ENCODE peak calls at places on chromosomes 7 and 10, in six cellular contexts. One of them, this sample, is unnamed.
A peak's percentile ranks its signal among the peaks of the same experiment; 100 is the strongest.

GRCh38 chr10:102231357-102232318 is 5.5 kb downstream of the ELOVL3 start:
- DNase-seq in IMR-90: no peak
- DNase-seq in GM12878: no peak
- DNase-seq in H1: no peak
- DNase-seq in HepG2: peak; percentile 38
- DNase-seq in K562: peak; percentile 76
- DNase-seq in this sample: peak; percentile 40

GRCh38 chr7:132034748-132035416 is 478.5 kb upstream of the PODXL start:
- DNase-seq in GM12878: no peak
- DNase-seq in K562: no peak
- DNase-seq in H1: no peak
- DNase-seq in HepG2: no peak
- DNase-seq in IMR-90: no peak
- DNase-seq in this sample: no peak

GRCh38 chr10:101959349-101959916 is 96.5 kb downstream of the ARMH3 start:
- DNase-seq in K562: no peak
- DNase-seq in GM12878: no peak
- DNase-seq in H1: no peak
- DNase-seq in HepG2: no peak
- DNase-seq in IMR-90: no peak
- DNase-seq in this sample: no peak

GRCh38 chr10:133125901-133126300 is 34.1 kb upstream of the KNDC1 start:
- DNase-seq in HepG2: no peak
- DNase-seq in GM12878: no peak
- DNase-seq in IMR-90: no peak
- DNase-seq in H1: no peak
- DNase-seq in K562: no peak
- DNase-seq in this sample: no peak

GRCh38 chr7:68030530-68030929 is 1033.9 kb downstream of the TYW1 start:
- DNase-seq in HepG2: no peak
- DNase-seq in GM12878: no peak
- DNase-seq in H1: no peak
- DNase-seq in K562: no peak
- DNase-seq in IMR-90: no peak
- DNase-seq in this sample: no peak

GRCh38 chr7:99042957-99043356 is 101.0 kb downstream of the SMURF1 start:
- DNase-seq in IMR-90: peak; percentile 15
- DNase-seq in H1: no peak
- DNase-seq in HepG2: peak; percentile 43
- DNase-seq in GM12878: no peak
- DNase-seq in K562: no peak
- DNase-seq in this sample: no peak

GRCh38 chr10:86708783-86709778 is 40.8 kb downstream of the LDB3 start:
- DNase-seq in H1: no peak
- DNase-seq in HepG2: no peak
- DNase-seq in GM12878: no peak
- DNase-seq in K562: no peak
- DNase-seq in IMR-90: no peak
- DNase-seq in this sample: no peak

GRCh38 chr7:143958781-143959180 is 4.1 kb downstream of the OR2F1 start:
- DNase-seq in K562: no peak
- DNase-seq in HepG2: peak; percentile 65
- DNase-seq in H1: no peak
- DNase-seq in IMR-90: peak; percentile 39
- DNase-seq in GM12878: no peak
- DNase-seq in this sample: no peak

GRCh38 chr7:116762951-116763350 is 91.0 kb downstream of the MET start:
- DNase-seq in IMR-90: no peak
- DNase-seq in GM12878: no peak
- DNase-seq in K562: no peak
- DNase-seq in H1: no peak
- DNase-seq in HepG2: no peak
- DNase-seq in this sample: no peak

DNA sequence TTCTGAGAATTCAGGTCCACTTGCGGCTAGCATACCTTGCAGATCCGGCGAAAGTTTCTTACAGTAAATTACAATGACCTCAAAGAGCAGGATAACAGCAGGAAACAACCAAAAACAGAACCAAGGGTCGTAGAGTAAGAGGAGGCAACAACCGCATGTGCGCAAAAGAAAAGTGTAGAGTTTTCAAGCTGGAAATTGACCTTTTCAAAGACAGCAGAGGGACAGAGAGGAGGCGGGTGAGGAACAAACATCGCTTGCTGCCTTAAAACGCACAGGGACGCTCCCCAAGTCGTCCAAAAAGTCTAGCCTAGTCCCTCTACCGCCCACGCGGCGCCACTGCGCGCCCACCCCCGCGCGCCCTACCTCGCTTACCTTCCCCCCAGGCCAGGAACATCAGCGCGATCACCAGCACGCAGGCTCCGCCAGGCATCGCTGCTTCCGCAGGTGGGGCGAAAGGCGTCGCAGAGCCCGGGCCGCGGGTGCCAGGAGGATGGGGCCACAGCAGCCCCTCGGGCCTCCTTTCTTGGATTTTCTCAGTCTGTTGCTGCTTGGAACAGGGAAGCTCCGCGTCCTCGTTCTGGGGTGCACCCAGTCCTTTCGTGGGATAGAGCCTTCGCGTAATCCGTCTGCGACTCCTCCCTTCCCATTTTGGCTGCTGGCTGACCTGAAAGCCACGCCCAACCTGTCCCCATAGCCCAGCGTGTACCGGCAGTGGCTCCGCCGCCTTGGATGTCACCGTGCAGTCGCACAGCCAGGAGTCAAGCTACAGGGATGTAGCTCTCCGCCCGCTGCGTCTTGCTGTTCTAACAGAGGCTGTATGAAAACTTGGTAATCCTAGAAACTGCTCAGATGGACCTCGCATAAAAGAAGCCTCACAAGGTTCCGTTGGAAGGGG is at the start of gene VWDE:
- DNase-seq in GM12878: no peak
- DNase-seq in IMR-90: no peak
- DNase-seq in K562: peak; percentile 81
- DNase-seq in H1: no peak
- DNase-seq in HepG2: no peak
- DNase-seq in this sample: peak; percentile 80
- TF ChIP-seq CEBPB in GM12878: no peak
- TF ChIP-seq CEBPB in IMR-90: no peak
- TF ChIP-seq CEBPB in K562: no peak
- TF ChIP-seq CEBPB in H1: no peak
- TF ChIP-seq CEBPB in HepG2: no peak
- TF ChIP-seq CEBPB in this sample: no peak

GRCh38 chr10:70494536-70494935 is 16.0 kb downstream of the PALD1 start:
- DNase-seq in GM12878: no peak
- DNase-seq in IMR-90: no peak
- DNase-seq in K562: no peak
- DNase-seq in HepG2: no peak
- DNase-seq in H1: no peak
- DNase-seq in this sample: no peak

GRCh38 chr10:70494966-70495365 is 16.4 kb downstream of the PALD1 start:
- DNase-seq in HepG2: no peak
- DNase-seq in GM12878: no peak
- DNase-seq in K562: no peak
- DNase-seq in IMR-90: no peak
- DNase-seq in H1: no peak
- DNase-seq in this sample: no peak

GRCh38 chr10:70497120-70497545 is 18.6 kb downstream of the PALD1 start:
- DNase-seq in K562: no peak
- DNase-seq in IMR-90: no peak
- DNase-seq in H1: no peak
- DNase-seq in HepG2: no peak
- DNase-seq in GM12878: no peak
- DNase-seq in this sample: no peak

GRCh38 chr10:70495691-70496261 is 17.2 kb downstream of the PALD1 start:
- DNase-seq in GM12878: no peak
- DNase-seq in K562: no peak
- DNase-seq in H1: no peak
- DNase-seq in IMR-90: no peak
- DNase-seq in HepG2: no peak
- DNase-seq in this sample: no peak

GRCh38 chr10:70496341-70497119 is 18.0 kb downstream of the PALD1 start:
- DNase-seq in HepG2: no peak
- DNase-seq in IMR-90: no peak
- DNase-seq in K562: no peak
- DNase-seq in H1: no peak
- DNase-seq in GM12878: no peak
- DNase-seq in this sample: no peak
- H3K9ac ChIP-seq in HepG2: no peak overlapping the region
- H3K9ac ChIP-seq in IMR-90: no peak overlapping the region
- H3K9ac ChIP-seq in K562: no peak overlapping the region
- H3K9ac ChIP-seq in H1: no peak overlapping the region
- H3K9ac ChIP-seq in GM12878: no peak overlapping the region
- H3K9ac ChIP-seq in this sample: no peak overlapping the region

DNA sequence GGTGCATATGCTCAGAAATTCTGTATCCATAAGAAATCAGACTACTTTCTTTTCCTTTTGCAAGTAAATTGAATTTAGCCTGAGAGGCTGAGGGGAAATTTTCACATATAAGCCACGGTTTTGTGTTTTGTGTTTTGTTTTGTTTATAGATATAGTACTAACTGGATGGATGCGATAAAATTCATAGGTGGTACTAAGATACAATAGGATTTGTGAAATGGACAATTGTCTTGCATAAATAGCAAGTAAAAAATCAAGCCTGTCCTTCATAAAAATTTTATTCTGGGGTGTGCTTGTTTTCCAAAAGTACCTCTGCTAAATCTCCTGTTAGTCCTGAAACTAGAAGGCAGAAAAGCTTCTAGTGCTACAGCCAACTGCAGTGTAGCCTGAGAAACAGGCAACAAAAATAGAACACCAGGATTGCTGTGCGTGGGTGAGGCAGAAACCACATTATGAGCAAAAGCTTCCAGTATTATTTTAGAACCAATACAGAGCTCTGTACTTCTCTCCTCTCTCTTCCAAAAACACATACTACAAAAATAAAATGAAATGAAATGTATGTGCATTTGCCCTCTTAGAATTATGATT is 634 bp upstream of the HDAC9 start:
- DNase-seq in K562: no peak
- DNase-seq in GM12878: no peak
- DNase-seq in HepG2: no peak
- DNase-seq in H1: no peak
- DNase-seq in IMR-90: peak; percentile 63
- DNase-seq in this sample: no peak
- TF ChIP-seq CEBPB in K562: no peak
- TF ChIP-seq CEBPB in GM12878: no peak
- TF ChIP-seq CEBPB in HepG2: no peak
- TF ChIP-seq CEBPB in H1: no peak
- TF ChIP-seq CEBPB in IMR-90: no peak
- TF ChIP-seq CEBPB in this sample: no peak

GRCh38 chr10:28382520-28383269 is 79.8 kb upstream of the MPP7 start:
- DNase-seq in K562: no peak
- DNase-seq in HepG2: no peak
- DNase-seq in IMR-90: peak; percentile 72
- DNase-seq in H1: no peak
- DNase-seq in GM12878: no peak
- DNase-seq in this sample: no peak
- H3K9ac ChIP-seq in K562: no peak overlapping the region
- H3K9ac ChIP-seq in HepG2: no peak overlapping the region
- H3K9ac ChIP-seq in IMR-90: no peak overlapping the region
- H3K9ac ChIP-seq in H1: no peak overlapping the region
- H3K9ac ChIP-seq in GM12878: no peak overlapping the region
- H3K9ac ChIP-seq in this sample: no peak overlapping the region

DNA sequence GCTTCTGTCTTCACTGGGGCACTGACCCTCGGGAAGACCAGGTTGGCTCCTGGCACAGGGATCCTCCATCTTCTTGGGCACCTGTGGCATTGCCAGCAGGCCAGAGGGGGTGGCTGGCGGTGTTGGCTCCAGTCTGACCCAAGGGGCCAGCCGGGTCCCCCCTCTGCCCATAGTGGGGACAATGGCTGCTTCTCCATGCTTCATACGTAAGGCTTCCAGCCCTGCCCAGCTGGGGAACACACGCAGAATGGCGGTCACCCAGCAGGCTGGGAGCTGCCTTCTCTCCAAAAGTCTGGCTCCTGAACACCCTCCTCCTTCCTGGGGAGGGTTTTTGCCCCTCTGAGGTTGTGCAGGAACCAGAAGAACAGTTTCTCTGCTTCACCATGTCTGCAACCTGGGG is 106.8 kb downstream of the NEURL1 start:
- DNase-seq in HepG2: no peak
- DNase-seq in GM12878: no peak
- DNase-seq in IMR-90: no peak
- DNase-seq in K562: no peak
- DNase-seq in H1: no peak
- DNase-seq in this sample: no peak
- TF ChIP-seq CEBPB in HepG2: no peak
- TF ChIP-seq CEBPB in GM12878: no peak
- TF ChIP-seq CEBPB in IMR-90: no peak
- TF ChIP-seq CEBPB in K562: no peak
- TF ChIP-seq CEBPB in H1: no peak
- TF ChIP-seq CEBPB in this sample: no peak

GRCh38 chr10:88244781-88245350 is 338.3 kb downstream of the RNLS start:
- DNase-seq in IMR-90: no peak
- DNase-seq in K562: no peak
- DNase-seq in H1: no peak
- DNase-seq in HepG2: no peak
- DNase-seq in GM12878: no peak
- DNase-seq in this sample: no peak
- H3K9ac ChIP-seq in IMR-90: no peak overlapping the region
- H3K9ac ChIP-seq in K562: no peak overlapping the region
- H3K9ac ChIP-seq in H1: no peak overlapping the region
- H3K9ac ChIP-seq in HepG2: no peak overlapping the region
- H3K9ac ChIP-seq in GM12878: no peak overlapping the region
- H3K9ac ChIP-seq in this sample: no peak overlapping the region

GRCh38 chr10:7968510-7968909 is 86.0 kb upstream of the GATA3 start:
- DNase-seq in IMR-90: no peak
- DNase-seq in GM12878: no peak
- DNase-seq in K562: no peak
- DNase-seq in H1: no peak
- DNase-seq in HepG2: no peak
- DNase-seq in this sample: no peak

GRCh38 chr10:7969623-7970022 is 84.9 kb upstream of the GATA3 start:
- DNase-seq in IMR-90: no peak
- DNase-seq in GM12878: no peak
- DNase-seq in H1: no peak
- DNase-seq in HepG2: no peak
- DNase-seq in K562: no peak
- DNase-seq in this sample: no peak

GRCh38 chr10:7971949-7972348 is 82.5 kb upstream of the GATA3 start:
- DNase-seq in HepG2: no peak
- DNase-seq in GM12878: no peak
- DNase-seq in K562: no peak
- DNase-seq in H1: no peak
- DNase-seq in IMR-90: no peak
- DNase-seq in this sample: no peak

GRCh38 chr10:7967035-7967434 is 87.5 kb upstream of the GATA3 start:
- DNase-seq in K562: no peak
- DNase-seq in HepG2: no peak
- DNase-seq in IMR-90: no peak
- DNase-seq in GM12878: no peak
- DNase-seq in H1: no peak
- DNase-seq in this sample: no peak

GRCh38 chr10:7972367-7972766 is 82.1 kb upstream of the GATA3 start:
- DNase-seq in H1: no peak
- DNase-seq in GM12878: no peak
- DNase-seq in K562: no peak
- DNase-seq in HepG2: no peak
- DNase-seq in IMR-90: no peak
- DNase-seq in this sample: no peak
- TF ChIP-seq CEBPB in H1: no peak
- TF ChIP-seq CEBPB in GM12878: no peak
- TF ChIP-seq CEBPB in K562: no peak
- TF ChIP-seq CEBPB in HepG2: no peak
- TF ChIP-seq CEBPB in IMR-90: no peak
- TF ChIP-seq CEBPB in this sample: no peak

GRCh38 chr10:63919576-63920279 is 398.5 kb downstream of the REEP3 start:
- DNase-seq in H1: no peak
- DNase-seq in GM12878: no peak
- DNase-seq in IMR-90: no peak
- DNase-seq in HepG2: no peak
- DNase-seq in K562: no peak
- DNase-seq in this sample: no peak
- H3K9ac ChIP-seq in H1: no peak overlapping the region
- H3K9ac ChIP-seq in GM12878: no peak overlapping the region
- H3K9ac ChIP-seq in IMR-90: no peak overlapping the region
- H3K9ac ChIP-seq in HepG2: no peak overlapping the region
- H3K9ac ChIP-seq in K562: no peak overlapping the region
- H3K9ac ChIP-seq in this sample: no peak overlapping the region